ENCODE peak calls at places on chromosomes 2 and 18, in eight cellular contexts. W is A172; T is left ventricle myocardium superior; J is left cardiac atrium; B is lower lobe of right lung; A is HCT116; Q is activated CD8-positive, alpha-beta memory T cell treated with anti-CD3 and anti-CD28 coated beads, Interleukin-2, amount 50 U/mL, for 4 hours; F is ELR. H is an unnamed sample.
A peak's percentile ranks its signal among the peaks of the same experiment; 100 is the strongest.

GRCh38 chr18:77052656-77053309 is 79.8 kb downstream of the MBP start:
- DNase-seq in W (no peak), T (peak; percentile 61), J (no peak), B (peak; percentile 68), A (no peak), Q (no peak), F (no peak), H (no peak)

GRCh38 chr2:78615956-78616355 is 409.5 kb upstream of the REG3G start:
- DNase-seq in W (no peak), T (no peak), J (no peak), B (no peak), A (no peak), Q (no peak), F (no peak), H (no peak)

GRCh38 chr2:74553892-74554820 is at the start of the genes DOK1 and LOXL3:
- DNase-seq in W (peak; percentile 75), T (peak; percentile 94), J (peak; percentile 93), B (peak; percentile 93), A (no peak), Q (peak; percentile 79), F (peak; percentile 89), H (peak; percentile 36)

GRCh38 chr2:65530547-65531320 is 98.3 kb upstream of the SPRED2 start:
- DNase-seq in W (peak; percentile 66), T (no peak), J (no peak), B (no peak), A (no peak), Q (no peak), F (peak; percentile 64), H (peak; percentile 87)

GRCh38 chr2:225781991-225782390 is 382.5 kb downstream of the NYAP2 start:
- DNase-seq in W (no peak), T (no peak), J (no peak), B (no peak), A (no peak), Q (no peak), F (no peak), H (no peak)

GRCh38 chr18:24016643-24017042 is 2.1 kb downstream of the TTC39C start:
- DNase-seq in W (no peak), T (no peak), J (no peak), B (no peak), A (peak; percentile 26), Q (no peak), F (peak; percentile 52), H (peak; percentile 55)

GRCh38 chr18:24567199-24567598 is 106.8 kb downstream of the HRH4 start:
- DNase-seq in W (no peak), T (no peak), J (no peak), B (no peak), A (no peak), Q (no peak), F (peak; percentile 59), H (peak; percentile 31)

GRCh38 chr2:85446296-85447221 is 28.0 kb downstream of the SH2D6 start:
- DNase-seq in W (no peak), T (no peak), J (no peak), B (no peak), A (no peak), Q (no peak), F (no peak), H (no peak)

GRCh38 chr2:26630235-26630634 is 10.9 kb downstream of the CIB4 start:
- DNase-seq in W (no peak), T (no peak), J (no peak), B (peak; percentile 18), A (no peak), Q (no peak), F (no peak), H (no peak)

GRCh38 chr2:85470850-85471800 is 52.6 kb downstream of the SH2D6 start:
- DNase-seq in W (no peak), T (no peak), J (no peak), B (no peak), A (no peak), Q (no peak), F (peak; percentile 57), H (peak; percentile 81)

GRCh38 chr2:111910609-111911277 is 12.3 kb downstream of the MERTK start:
- DNase-seq in W (no peak), T (peak; percentile 48), J (peak; percentile 41), B (peak; percentile 59), A (no peak), Q (no peak), F (no peak), H (no peak)

GRCh38 chr2:150557020-150557644 is 69.7 kb upstream of the RND3 start:
- DNase-seq in W (no peak), T (no peak), J (no peak), B (no peak), A (no peak), Q (no peak), F (no peak), H (no peak)

GRCh38 chr2:178523596-178524134 is 43.4 kb downstream of the PLEKHA3 start:
- DNase-seq in W (no peak), T (no peak), J (no peak), B (no peak), A (no peak), Q (no peak), F (peak; percentile 42), H (no peak)

GRCh38 chr18:74414951-74415515 is 42.1 kb downstream of the DIPK1C start:
- DNase-seq in W (no peak), T (no peak), J (peak; percentile 34), B (no peak), A (no peak), Q (no peak), F (peak; percentile 2), H (no peak)

GRCh38 chr18:8834837-8835236 is 129.5 kb downstream of the MTCL1 start:
- DNase-seq in W (no peak), T (no peak), J (no peak), B (no peak), A (no peak), Q (no peak), F (no peak), H (no peak)

GRCh38 chr2:46521215-46521683 is 41.9 kb downstream of the TMEM247 start:
- DNase-seq in W (peak; percentile 21), T (peak; percentile 80), J (peak; percentile 87), B (peak; percentile 65), A (no peak), Q (no peak), F (no peak), H (no peak)

GRCh38 chr2:42964444-42965081 is 172.2 kb upstream of the HAAO start:
- DNase-seq in W (peak; percentile 89), T (peak; percentile 85), J (peak; percentile 88), B (peak; percentile 65), A (no peak), Q (no peak), F (peak; percentile 88), H (peak; percentile 78)